ENCODE peak calls at places on chromosomes 7 and 10, in five cellular contexts. Z is endodermal cell; W is CD8-positive, alpha-beta T cell; K is PC-3; C is GM23338. A is an unnamed sample.

GRCh38 chr7:28503396-28503795 is 91.1 kb downstream of the CREB5 start:
- DNase-seq in Z (no peak), K (peak; percentile 17), C (no peak), W (no peak), A (no peak)

GRCh38 chr10:98270786-98271185 is 2.8 kb upstream of the LOXL4 start:
- DNase-seq in Z (no peak), C (no peak), K (no peak), W (no peak), A (no peak)

GRCh38 chr7:21028186-21028989 is 241.7 kb upstream of the SP8 start:
- DNase-seq in C (peak; percentile 41), W (no peak), K (peak; percentile 17), Z (peak; percentile 49), A (no peak)

GRCh38 chr10:125087897-125088215 is 72.5 kb downstream of the CTBP2 start:
- DNase-seq in C (no peak), W (no peak), K (no peak), Z (no peak), A (no peak)

GRCh38 chr10:35626971-35627507 is 15.1 kb downstream of the FZD8 start:
- DNase-seq in W (no peak), Z (no peak), K (peak; percentile 86), C (no peak), A (no peak)

GRCh38 chr7:141600607-141601006 is 49.4 kb downstream of the AGK start:
- DNase-seq in K (no peak), W (no peak), Z (no peak), C (peak; percentile 27), A (no peak)

GRCh38 chr10:132524443-132525285 is 12.9 kb upstream of the INPP5A start:
- DNase-seq in K (no peak), Z (peak; percentile 22), C (no peak), W (no peak), A (no peak)

GRCh38 chr7:4960363-4960762 is 1.4 kb upstream of the MMD2 start:
- DNase-seq in C (no peak), K (no peak), W (no peak), Z (no peak), A (no peak)

GRCh38 chr7:141356096-141356495 is 195.1 kb upstream of the AGK start:
- DNase-seq in C (no peak), Z (no peak), K (peak; percentile 5), W (no peak), A (no peak)

GRCh38 chr7:2523461-2523905 is 3.9 kb downstream of the LFNG start:
- DNase-seq in C (peak; percentile 77), W (no peak), Z (peak; percentile 82), K (peak; percentile 35), A (no peak)

GRCh38 chr7:99039384-99039891 is 104.5 kb downstream of the SMURF1 start:
- DNase-seq in Z (no peak), W (no peak), C (no peak), K (no peak), A (no peak)

GRCh38 chr10:126840736-126841135 is 64.5 kb upstream of the DOCK1 start:
- DNase-seq in K (no peak), Z (no peak), C (no peak), W (no peak), A (no peak)

GRCh38 chr7:140625908-140626868 is 14.4 kb downstream of the DENND2A start:
- DNase-seq in C (peak; percentile 77), K (peak; percentile 94), Z (peak; percentile 90), W (no peak), A (peak; percentile 66)

GRCh38 chr10:64316833-64317232 is 795.6 kb downstream of the REEP3 start:
- DNase-seq in W (no peak), K (no peak), Z (no peak), C (no peak), A (no peak)

GRCh38 chr7:84970683-84971082 is 216.2 kb downstream of the SEMA3D start:
- DNase-seq in Z (no peak), W (no peak), K (no peak), C (no peak), A (no peak)

GRCh38 chr10:33413093-33413442 is 78.6 kb upstream of the NRP1 start:
- DNase-seq in Z (no peak), C (no peak), K (peak; percentile 57), W (no peak), A (no peak)

GRCh38 chr10:90417056-90417455 is 440.8 kb downstream of the HTR7 start:
- DNase-seq in C (no peak), Z (no peak), W (no peak), K (peak; percentile 70), A (no peak)

GRCh38 chr10:103451091-103451801 is 924 bp downstream of the CALHM2 start:
- DNase-seq in Z (no peak), W (peak; percentile 39), K (peak; percentile 87), C (no peak), A (peak; percentile 59)

GRCh38 chr7:114085592-114086490 is 167.0 kb upstream of the PPP1R3A start:
- DNase-seq in W (no peak), Z (peak; percentile 94), C (peak; percentile 87), K (peak; percentile 22), A (peak; percentile 85)

GRCh38 chr7:66739953-66740301 is 606 bp upstream of the RABGEF1 start:
- DNase-seq in C (peak; percentile 35), Z (no peak), W (no peak), K (no peak), A (no peak)

GRCh38 chr10:119634219-119634544 is 17.0 kb upstream of the BAG3 start:
- DNase-seq in K (no peak), W (no peak), Z (no peak), C (no peak), A (no peak)

GRCh38 chr10:132420469-132421376 is 23.7 kb downstream of the PWWP2B start:
- DNase-seq in K (peak; percentile 53), C (no peak), W (no peak), Z (peak; percentile 79), A (no peak)

DNA sequence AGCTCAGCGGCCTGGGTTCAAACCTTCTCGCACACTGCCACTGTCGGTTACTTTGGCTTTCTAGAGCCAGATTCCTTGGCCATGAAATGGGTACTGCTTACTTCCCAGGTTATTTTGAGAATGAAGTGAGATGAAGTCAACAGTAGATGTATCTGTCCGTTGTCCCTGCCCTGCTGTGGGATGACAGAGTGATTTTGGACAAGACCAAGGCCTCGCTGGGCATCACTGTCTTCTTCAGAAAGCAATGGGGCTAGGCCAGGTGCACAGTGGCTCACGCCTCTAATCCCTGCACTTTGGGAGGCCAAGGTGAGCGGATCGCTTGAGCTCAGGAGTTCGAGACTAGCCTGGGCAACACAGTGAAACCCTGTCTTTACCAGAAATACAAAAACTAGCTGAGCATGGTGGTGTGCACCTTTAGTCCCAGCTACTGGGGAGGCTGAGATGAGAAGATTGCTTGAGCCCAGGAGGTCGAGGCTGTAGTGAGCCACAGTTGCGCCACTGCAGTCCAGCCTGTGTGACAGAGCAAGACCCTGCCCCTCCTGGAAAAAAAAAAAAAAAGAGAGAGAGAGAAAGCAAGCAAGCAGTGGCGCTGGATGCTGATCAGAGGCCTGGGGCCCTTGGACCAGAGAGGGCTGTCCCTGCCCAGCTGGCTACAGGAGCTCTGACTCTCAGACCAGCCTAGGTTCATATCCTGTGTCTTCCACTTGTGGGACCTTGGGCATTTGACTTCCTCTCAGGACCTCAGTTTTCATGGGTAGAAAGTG is 25.8 kb downstream of the ZMIZ1 start:
- DNase-seq in K (no peak), Z (no peak), C (no peak), W (no peak), A (no peak)
- H3K4me1 ChIP-seq in K (peaks cover 20% of the 10 kb centered on the region), Z (peaks cover 21% of the 10 kb centered on the region), C (peaks cover 7% of the 10 kb centered on the region), W (no peaks in the 10 kb centered on the region), A (peaks cover 57% of the 10 kb centered on the region)

GRCh38 chr10:100685331-100685730 is 60.1 kb upstream of the PAX2 start:
- DNase-seq in C (no peak), K (no peak), Z (no peak), W (no peak), A (no peak)

GRCh38 chr10:100679327-100679726 is 66.1 kb upstream of the PAX2 start:
- DNase-seq in Z (no peak), W (no peak), K (no peak), C (no peak), A (no peak)

GRCh38 chr10:100684688-100685235 is 60.6 kb upstream of the PAX2 start:
- DNase-seq in C (no peak), K (no peak), W (no peak), Z (no peak), A (no peak)

GRCh38 chr10:100683545-100684127 is 61.7 kb upstream of the PAX2 start:
- DNase-seq in Z (no peak), K (no peak), C (peak; percentile 51), W (no peak), A (no peak)

DNA sequence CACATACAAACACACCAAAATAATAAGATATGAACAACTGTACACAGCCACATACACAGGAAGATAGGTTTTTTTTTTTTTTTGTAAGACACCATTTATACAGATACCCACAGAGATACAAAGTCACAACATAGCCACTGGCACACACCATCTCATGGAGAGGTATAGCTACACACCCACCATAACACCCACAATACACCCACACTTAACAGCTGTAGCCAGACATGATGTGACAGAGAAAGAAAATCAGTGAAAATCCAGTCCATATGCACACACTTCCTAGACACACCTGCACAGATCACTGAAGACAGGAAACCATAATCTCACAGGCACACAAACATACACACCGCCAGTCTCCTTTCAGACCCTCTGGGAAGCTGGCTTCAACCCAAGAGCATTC is 62.4 kb upstream of the PAX2 start:
- DNase-seq in C (no peak), Z (no peak), K (no peak), W (no peak), A (no peak)
- H3K4me1 ChIP-seq in C (peaks cover 46% of the 10 kb centered on the region), Z (peaks cover 12% of the 10 kb centered on the region), K (no peaks in the 10 kb centered on the region), W (no peaks in the 10 kb centered on the region), A (no peaks in the 10 kb centered on the region)

GRCh38 chr10:89355373-89355772 is 22.5 kb upstream of the IFIT1B start:
- DNase-seq in Z (no peak), K (peak; percentile 38), W (no peak), C (no peak), A (no peak)
- H3K4me1 ChIP-seq in Z (peaks cover 15% of the 10 kb centered on the region), K (peaks cover 40% of the 10 kb centered on the region), W (no peaks in the 10 kb centered on the region), C (peaks cover 28% of the 10 kb centered on the region), A (peaks cover 2% of the 10 kb centered on the region)

GRCh38 chr10:76628801-76629200 is 1008.8 kb downstream of the KCNMA1 start:
- DNase-seq in Z (no peak), W (no peak), C (no peak), K (peak; percentile 97), A (no peak)

GRCh38 chr10:76631054-76631453 is 1006.6 kb downstream of the KCNMA1 start:
- DNase-seq in C (no peak), W (no peak), K (no peak), Z (no peak), A (no peak)

GRCh38 chr10:76626406-76626805 is 1011.2 kb downstream of the KCNMA1 start:
- DNase-seq in K (no peak), C (no peak), W (no peak), Z (no peak), A (no peak)

DNA sequence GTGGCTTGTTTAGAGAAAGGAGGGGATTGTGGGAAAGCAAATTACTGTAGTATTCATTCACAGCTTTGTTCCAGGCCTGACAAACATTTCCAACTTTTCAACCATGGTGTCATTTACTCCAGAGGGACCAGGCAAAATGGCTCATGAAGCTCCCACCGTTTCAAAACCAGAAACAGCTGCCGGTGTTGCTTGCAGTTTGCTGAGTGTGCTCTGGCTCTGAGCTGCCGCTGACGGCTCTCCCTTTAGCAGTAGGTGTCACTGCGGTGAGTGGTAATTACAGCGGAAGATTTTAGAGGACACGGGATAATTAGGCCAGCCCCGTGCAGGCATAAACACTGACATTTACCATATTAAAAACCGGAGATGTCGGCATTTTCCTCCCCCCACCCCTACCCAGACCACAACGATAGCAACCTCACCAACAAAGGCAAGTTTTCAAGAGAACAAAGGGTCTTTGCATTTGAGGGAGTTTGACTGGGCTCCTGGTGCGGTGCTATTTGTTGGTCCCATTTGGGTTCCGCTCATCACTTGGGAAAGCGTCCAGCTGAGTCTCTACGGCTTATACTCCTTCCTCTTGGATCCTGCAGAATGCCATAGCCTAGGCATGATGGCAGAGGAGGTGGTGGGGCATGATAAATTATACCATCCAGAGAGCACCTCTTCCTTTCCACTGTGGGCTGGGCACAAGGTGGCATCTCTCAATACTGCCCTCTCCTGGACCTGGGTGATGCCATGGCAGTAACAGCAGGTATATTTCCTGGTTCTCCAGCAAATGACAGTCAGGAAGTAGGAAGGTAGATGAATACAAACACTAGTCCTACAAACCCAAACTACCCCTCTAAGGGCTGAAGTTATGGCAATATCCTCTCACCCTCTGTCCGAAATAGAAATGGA is 1005.2 kb downstream of the KCNMA1 start:
- DNase-seq in C (peak; percentile 65), W (no peak), Z (peak; percentile 83), K (peak; percentile 90), A (no peak)
- H3K4me1 ChIP-seq in C (peaks cover 6% of the 10 kb centered on the region), W (no peaks in the 10 kb centered on the region), Z (no peaks in the 10 kb centered on the region), K (peaks cover 12% of the 10 kb centered on the region), A (no peaks in the 10 kb centered on the region)

A was measured in lung.